ENCODE peak calls at places on chromosomes 7 and 10, in six cellular contexts. B is uterus; W is endodermal cell; T is psoas muscle; E is lung; J is effector memory CD4-positive, alpha-beta T cell. F is an unnamed sample. For H3K36me3, the result is how much of the 10 kb centered on the place peaks cover.

GRCh38 chr7:42843209-42843800 is 68.6 kb downstream of the C7orf25 start:
- DNase-seq in B (peak), W (peak), T (peak), E (peak), J (no peak), F (peak)

GRCh38 chr10:87504307-87504666 is 406 bp upstream of the MINPP1 start:
- DNase-seq in B (no peak), W (no peak), T (no peak), E (no peak), J (no peak), F (no peak)

GRCh38 chr10:122019414-122019975 is 30.5 kb downstream of the TACC2 start:
- DNase-seq in B (no peak), W (peak), T (peak), E (peak), J (no peak), F (no peak)

GRCh38 chr10:132965411-132966057 is 23.2 kb upstream of the CFAP46 start:
- DNase-seq in B (no peak), W (no peak), T (peak), E (peak), J (no peak), F (no peak)

GRCh38 chr7:142438235-142438922 is 180.5 kb upstream of the PRSS58 start:
- DNase-seq in B (no peak), W (peak), T (no peak), E (no peak), J (no peak), F (no peak)

GRCh38 chr7:77439572-77439971 is 23.4 kb upstream of the GSAP start:
- DNase-seq in B (no peak), W (no peak), T (peak), E (peak), J (no peak), F (peak)

GRCh38 chr7:104655592-104655991 is 327.2 kb downstream of the LHFPL3 start:
- DNase-seq in B (no peak), W (no peak), T (no peak), E (no peak), J (no peak), F (no peak)

GRCh38 chr10:7969623-7970022 is 84.9 kb upstream of the GATA3 start:
- DNase-seq in B (no peak), W (no peak), T (no peak), E (no peak), J (no peak), F (no peak)

GRCh38 chr7:101140339-101140699 is 13.4 kb downstream of the SERPINE1 start:
- DNase-seq in B (no peak), W (no peak), T (no peak), E (no peak), J (no peak), F (no peak)

GRCh38 chr7:103857435-103857834 is 132.0 kb downstream of the RELN start:
- DNase-seq in B (no peak), W (peak), T (no peak), E (no peak), J (no peak), F (no peak)

GRCh38 chr7:16880469-16881034 is 1.2 kb downstream of the AGR3 start:
- DNase-seq in B (no peak), W (no peak), T (no peak), E (no peak), J (no peak), F (no peak)

GRCh38 chr10:132410779-132411532 is 14.0 kb downstream of the PWWP2B start:
- DNase-seq in B (no peak), W (peak), T (no peak), E (no peak), J (no peak), F (no peak)

GRCh38 chr7:116316838-116317612 is 106.7 kb downstream of the TES start:
- DNase-seq in B (peak), W (peak), T (no peak), E (peak), J (no peak), F (peak)

GRCh38 chr10:46033602-46034011 is 3.2 kb upstream of the NCOA4 start:
- DNase-seq in B (peak), W (no peak), T (no peak), E (no peak), J (no peak), F (no peak)

GRCh38 chr7:16982640-16983103 is 100.9 kb upstream of the AGR3 start:
- DNase-seq in B (no peak), W (no peak), T (no peak), E (no peak), J (no peak), F (no peak)

DNA sequence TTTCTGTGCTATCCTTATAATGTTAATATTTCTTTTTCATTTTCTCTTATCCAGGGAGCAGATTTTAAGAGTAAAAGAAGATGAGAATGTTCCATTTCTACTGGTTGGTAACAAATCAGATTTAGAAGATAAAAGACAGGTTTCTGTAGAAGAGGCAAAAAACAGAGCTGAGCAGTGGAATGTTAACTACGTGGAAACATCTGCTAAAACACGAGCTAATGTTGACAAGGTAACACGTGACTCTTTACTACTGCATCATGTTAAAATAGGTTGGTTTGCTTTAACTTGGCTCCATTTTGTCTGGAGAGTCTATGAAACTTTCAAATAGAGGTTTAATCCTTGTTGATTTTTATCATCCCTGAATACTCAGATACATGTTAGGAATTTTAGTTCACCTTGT is 73.3 kb downstream of the RALA start:
- DNase-seq in B (no peak), W (no peak), T (no peak), E (no peak), J (no peak), F (no peak)
- H3K27ac ChIP-seq in B (peak), W (no peak), T (no peak), E (no peak), J (no peak), F (no peak)

GRCh38 chr10:14995964-14996565 is 36.9 kb downstream of the MEIG1 start:
- DNase-seq in B (no peak), W (no peak), T (no peak), E (no peak), J (no peak), F (no peak)
- H3K4me3 ChIP-seq in B (no peak), W (no peak), T (no peak), E (no peak), J (no peak), F (no peak)

GRCh38 chr10:30493609-30494530 is 59.9 kb downstream of the MAP3K8 start:
- DNase-seq in B (peak), W (no peak), T (peak), E (peak), J (no peak), F (peak)

GRCh38 chr10:30499816-30500215 is 65.8 kb downstream of the MAP3K8 start:
- DNase-seq in B (no peak), W (no peak), T (no peak), E (no peak), J (no peak), F (no peak)

GRCh38 chr10:30494558-30494957 is 60.6 kb downstream of the MAP3K8 start:
- DNase-seq in B (no peak), W (no peak), T (no peak), E (no peak), J (no peak), F (no peak)

GRCh38 chr10:30491832-30492530 is 58.0 kb downstream of the MAP3K8 start:
- DNase-seq in B (no peak), W (no peak), T (no peak), E (no peak), J (no peak), F (no peak)

GRCh38 chr10:30495687-30496086 is 61.7 kb downstream of the MAP3K8 start:
- DNase-seq in B (no peak), W (no peak), T (no peak), E (no peak), J (no peak), F (no peak)
- H3K36me3 ChIP-seq in B (under half), W (under half), T (under half), E (under half), J (under half), F (under half)

GRCh38 chr7:84022009-84022408 is 172.6 kb downstream of the SEMA3A start:
- DNase-seq in B (no peak), W (no peak), T (no peak), E (no peak), J (no peak), F (no peak)

GRCh38 chr7:84013616-84014240 is 180.9 kb downstream of the SEMA3A start:
- DNase-seq in B (no peak), W (peak), T (no peak), E (no peak), J (no peak), F (no peak)

GRCh38 chr7:84021292-84021898 is 173.2 kb downstream of the SEMA3A start:
- DNase-seq in B (no peak), W (no peak), T (no peak), E (no peak), J (no peak), F (no peak)

GRCh38 chr7:84022686-84023308 is 171.8 kb downstream of the SEMA3A start:
- DNase-seq in B (no peak), W (no peak), T (no peak), E (no peak), J (no peak), F (no peak)

GRCh38 chr7:84017653-84018052 is 176.9 kb downstream of the SEMA3A start:
- DNase-seq in B (no peak), W (no peak), T (no peak), E (no peak), J (no peak), F (no peak)
- H3K27ac ChIP-seq in B (no peak), W (peak), T (no peak), E (no peak), J (no peak), F (no peak)

GRCh38 chr10:117830832-117831231 is 215.9 kb downstream of the RAB11FIP2 start:
- DNase-seq in B (no peak), W (peak), T (no peak), E (peak), J (no peak), F (no peak)
- H3K4me3 ChIP-seq in B (no peak), W (no peak), T (no peak), E (no peak), J (no peak), F (peak)

DNA sequence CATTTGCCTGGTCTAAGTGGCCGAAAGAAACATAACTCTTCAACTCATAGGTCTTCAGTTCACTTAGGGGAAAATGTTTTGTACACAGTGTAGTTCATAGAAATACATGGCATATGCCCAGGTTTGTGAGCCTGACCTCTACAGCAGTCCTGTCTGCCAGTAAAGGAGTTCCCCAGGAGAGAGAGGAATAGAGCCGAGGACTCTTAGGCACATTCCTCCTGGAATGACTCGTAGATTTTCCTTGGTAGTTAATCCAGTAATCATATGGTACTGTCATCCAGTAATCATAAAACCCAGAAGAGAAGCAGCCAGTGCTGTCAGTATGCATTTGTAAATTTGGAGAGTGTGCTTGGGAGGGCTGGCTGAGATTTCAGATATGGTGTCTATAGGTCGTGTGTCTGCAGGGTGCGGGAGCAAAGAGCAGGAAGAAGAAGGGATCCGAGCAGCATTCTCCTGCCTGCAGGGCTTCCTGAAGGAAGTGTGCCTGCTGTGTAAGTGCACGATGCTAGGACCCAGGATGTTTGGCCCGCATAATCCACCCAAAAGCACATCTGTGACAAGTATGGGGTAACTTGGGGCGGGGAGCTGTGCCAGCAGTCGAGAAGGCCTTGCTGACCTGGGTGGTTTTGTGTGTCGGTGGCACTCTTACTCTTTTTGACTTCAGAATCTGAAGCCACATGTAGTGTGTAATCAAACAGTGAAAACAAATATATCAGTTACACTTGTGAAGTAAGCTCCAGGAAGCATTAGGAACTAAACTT is 13.9 kb downstream of the EIF4H start:
- DNase-seq in B (no peak), W (no peak), T (no peak), E (no peak), J (no peak), F (no peak)
- H3K36me3 ChIP-seq in B (under half), W (half or more), T (half or more), E (under half), J (half or more), F (half or more)

GRCh38 chr10:95217476-95217875 is 23.4 kb downstream of the ACSM6 start:
- DNase-seq in B (no peak), W (no peak), T (no peak), E (no peak), J (no peak), F (no peak)
- H3K27ac ChIP-seq in B (no peak), W (no peak), T (no peak), E (no peak), J (no peak), F (no peak)

GRCh38 chr10:124624456-124624855 is 119.7 kb downstream of the FAM53B start:
- DNase-seq in B (no peak), W (no peak), T (no peak), E (no peak), J (no peak), F (no peak)

GRCh38 chr10:124622866-124623536 is 121.2 kb downstream of the FAM53B start:
- DNase-seq in B (no peak), W (no peak), T (no peak), E (no peak), J (no peak), F (no peak)

GRCh38 chr10:124625831-124626238 is 118.3 kb downstream of the FAM53B start:
- DNase-seq in B (no peak), W (no peak), T (peak), E (no peak), J (no peak), F (peak)

GRCh38 chr10:124624006-124624405 is 120.2 kb downstream of the FAM53B start:
- DNase-seq in B (no peak), W (no peak), T (no peak), E (no peak), J (no peak), F (no peak)

GRCh38 chr10:124624875-124625274 is 119.3 kb downstream of the FAM53B start:
- DNase-seq in B (no peak), W (no peak), T (no peak), E (no peak), J (no peak), F (no peak)
- H3K4me3 ChIP-seq in B (no peak), W (no peak), T (no peak), E (no peak), J (no peak), F (no peak)

GRCh38 chr10:855079-855478 is 76.4 kb downstream of the LARP4B start:
- DNase-seq in B (no peak), W (no peak), T (no peak), E (no peak), J (no peak), F (no peak)
- H3K36me3 ChIP-seq in B (under half), W (half or more), T (under half), E (under half), J (under half), F (under half)